ENCODE peak calls at places on chromosomes 2 and 18, in nine cellular contexts. M is PC-3, F is cardiac muscle cell, D is left ventricle myocardium inferior, L is bronchial epithelial cell, O is GM23338, Z is brain microvascular endothelial cell, W is tibial nerve, K is H7. E is an unnamed sample. For H3K36me3, the result is how much of the 10 kb centered on the place peaks cover.

GRCh38 chr2:238007924-238008323 is 41.1 kb downstream of the UBE2F start:
- DNase-seq in D (no peak), O (no peak), L (no peak), M (no peak), F (no peak), W (no peak), Z (no peak), K (no peak), E (no peak)

GRCh38 chr18:4074647-4075046 is 380.5 kb downstream of the DLGAP1 start:
- DNase-seq in Z (no peak), O (no peak), K (no peak), W (no peak), F (no peak), D (no peak), L (peak), M (no peak), E (no peak)

GRCh38 chr2:1437101-1437500 is 23.8 kb downstream of the TPO start:
- DNase-seq in D (no peak), O (no peak), L (no peak), F (no peak), W (no peak), Z (no peak), K (no peak), M (no peak), E (no peak)

GRCh38 chr2:10917927-10918326 is 6.2 kb downstream of the KCNF1 start:
- DNase-seq in W (no peak), K (no peak), Z (no peak), D (no peak), L (no peak), F (no peak), O (no peak), M (no peak), E (peak)

GRCh38 chr2:69330781-69331180 is 56.2 kb downstream of the GFPT1 start:
- DNase-seq in F (no peak), M (no peak), D (no peak), O (no peak), L (no peak), K (no peak), W (no peak), Z (no peak), E (no peak)

GRCh38 chr18:76459687-76460350 is 35.2 kb downstream of the ZNF516 start:
- DNase-seq in F (peak), K (no peak), O (no peak), Z (peak), L (peak), W (no peak), D (no peak), M (peak), E (peak)

GRCh38 chr2:160952462-160952861 is 207.8 kb upstream of the TANK start:
- DNase-seq in L (no peak), D (peak), K (no peak), F (peak), O (no peak), Z (no peak), W (no peak), M (no peak), E (peak)

GRCh38 chr2:236342951-236343350 is 78.7 kb upstream of the ASB18 start:
- DNase-seq in W (no peak), L (no peak), F (no peak), Z (no peak), D (no peak), K (no peak), O (no peak), M (no peak), E (no peak)

GRCh38 chr18:331231-331771 is 63.5 kb upstream of the THOC1 start:
- DNase-seq in K (no peak), F (peak), O (no peak), L (no peak), W (no peak), Z (peak), D (no peak), M (no peak), E (no peak)

GRCh38 chr2:85889648-85890281 is 975 bp upstream of the ST3GAL5 start:
- DNase-seq in F (no peak), K (no peak), O (no peak), M (no peak), D (no peak), W (no peak), L (peak), Z (no peak), E (no peak)

DNA sequence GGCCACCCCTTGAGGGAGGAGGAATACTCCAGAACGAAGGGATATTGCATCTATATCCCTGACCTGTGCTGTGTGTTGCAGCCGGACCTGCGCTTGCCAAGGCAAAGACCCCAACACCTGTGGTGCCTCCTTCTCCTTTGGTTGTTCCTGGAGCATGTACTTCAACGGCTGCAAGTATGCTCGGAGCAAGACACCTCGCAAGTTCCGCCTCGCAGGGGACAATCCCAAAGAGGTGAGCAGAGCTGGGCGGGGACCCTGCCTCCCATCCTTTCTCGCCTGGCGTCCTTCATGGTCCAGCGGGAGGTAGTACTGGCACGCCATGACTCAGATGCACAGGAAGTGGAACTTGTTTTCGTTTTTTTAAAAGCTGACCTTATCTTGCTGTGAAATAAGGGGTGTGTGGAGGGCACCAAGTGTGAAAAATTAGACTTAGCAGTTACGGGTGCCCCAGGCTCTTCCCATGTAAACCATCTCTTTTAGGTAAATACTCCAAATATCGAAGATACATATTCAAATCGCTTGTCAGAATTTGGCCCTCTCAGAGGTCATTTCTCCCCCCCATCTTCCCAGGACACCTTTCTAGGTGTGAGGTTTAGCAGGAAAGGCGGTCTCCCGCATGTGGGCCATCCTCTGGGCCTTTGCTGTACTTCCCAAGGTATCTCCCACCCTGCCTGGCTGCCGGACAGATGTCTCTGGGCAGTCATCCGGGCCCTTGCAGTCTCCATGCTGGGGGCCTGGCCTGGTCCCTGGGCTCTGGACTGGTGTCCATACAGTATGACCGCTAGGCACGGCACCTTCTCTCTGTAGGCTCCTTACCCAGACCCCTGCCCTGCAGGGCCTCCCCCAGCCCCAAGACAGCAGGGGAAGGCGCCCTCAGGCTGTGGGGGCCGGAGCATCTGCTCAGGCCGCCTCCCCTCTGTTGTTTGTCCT is 57.6 kb downstream of the BOLA3 start:
- DNase-seq in O (no peak), L (no peak), F (no peak), M (no peak), Z (no peak), K (no peak), D (no peak), W (no peak), E (no peak)
- H3K36me3 ChIP-seq in O (under half), L (under half), F (under half), M (under half), Z (under half), K (under half), D (half or more), W (under half), E (under half)

GRCh38 chr18:77763530-77763929 is 513.9 kb downstream of the GALR1 start:
- DNase-seq in L (no peak), O (no peak), M (no peak), D (no peak), W (no peak), Z (no peak), F (no peak), K (no peak), E (no peak)

GRCh38 chr18:77766421-77766820 is 516.8 kb downstream of the GALR1 start:
- DNase-seq in Z (no peak), K (no peak), W (no peak), L (no peak), D (no peak), M (no peak), O (no peak), F (no peak), E (no peak)

GRCh38 chr18:77762632-77763031 is 513.0 kb downstream of the GALR1 start:
- DNase-seq in W (no peak), Z (no peak), M (no peak), F (no peak), O (no peak), L (no peak), D (no peak), K (no peak), E (no peak)

GRCh38 chr18:77765468-77765867 is 515.8 kb downstream of the GALR1 start:
- DNase-seq in K (peak), F (peak), L (peak), M (peak), W (no peak), D (no peak), Z (peak), O (peak), E (no peak)

GRCh38 chr18:77761332-77761731 is 511.7 kb downstream of the GALR1 start:
- DNase-seq in K (no peak), M (no peak), O (no peak), D (no peak), L (no peak), F (no peak), W (no peak), Z (no peak), E (no peak)
- H3K36me3 ChIP-seq in K (under half), M (under half), O (under half), D (under half), L (under half), F (under half), W (under half), Z (under half), E (under half)

GRCh38 chr18:48815581-48816324 is 135.0 kb downstream of the SMAD7 start:
- DNase-seq in M (peak), Z (peak), W (peak), K (no peak), D (no peak), O (no peak), L (no peak), F (no peak), E (peak)

GRCh38 chr18:48816554-48816953 is 134.2 kb downstream of the SMAD7 start:
- DNase-seq in D (no peak), L (no peak), Z (no peak), K (no peak), O (no peak), W (no peak), M (no peak), F (no peak), E (peak)

GRCh38 chr18:48818329-48819254 is 132.2 kb downstream of the SMAD7 start:
- DNase-seq in W (no peak), Z (no peak), M (no peak), F (no peak), D (peak), O (no peak), L (no peak), K (no peak), E (peak)

GRCh38 chr18:48815182-48815520 is 135.6 kb downstream of the SMAD7 start:
- DNase-seq in W (no peak), M (no peak), F (no peak), D (no peak), Z (no peak), L (no peak), O (no peak), K (no peak), E (no peak)

GRCh38 chr18:48817021-48817461 is 133.7 kb downstream of the SMAD7 start:
- DNase-seq in W (no peak), M (no peak), Z (no peak), O (no peak), L (no peak), F (no peak), D (no peak), K (peak), E (peak)
- H3K36me3 ChIP-seq in W (under half), M (under half), Z (under half), O (under half), L (under half), F (under half), D (under half), K (under half), E (under half)

DNA sequence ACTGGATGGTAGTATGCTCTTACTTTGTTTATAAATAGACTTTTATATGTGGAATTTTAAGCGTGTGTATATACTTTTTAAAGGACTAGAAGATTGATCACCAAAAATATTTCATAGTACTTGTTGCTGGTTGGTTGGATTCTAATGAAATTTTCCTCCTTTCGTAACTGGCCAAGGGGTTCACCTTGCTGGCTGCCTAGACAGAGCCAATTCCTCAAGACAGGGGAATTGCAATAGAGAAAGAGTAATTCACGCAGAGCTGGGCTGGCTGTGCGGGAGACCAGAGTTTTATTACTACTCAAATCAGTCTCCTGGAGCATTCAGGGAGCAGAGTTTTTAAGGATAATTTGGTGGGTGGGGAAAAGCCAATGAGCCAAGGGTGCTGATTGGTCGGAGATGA is 70.7 kb downstream of the SNORC start:
- DNase-seq in K (no peak), O (no peak), W (no peak), L (no peak), D (no peak), M (no peak), Z (no peak), F (no peak), E (no peak)
- H3K36me3 ChIP-seq in K (under half), O (under half), W (under half), L (under half), D (under half), M (under half), Z (under half), F (under half), E (under half)

DNA sequence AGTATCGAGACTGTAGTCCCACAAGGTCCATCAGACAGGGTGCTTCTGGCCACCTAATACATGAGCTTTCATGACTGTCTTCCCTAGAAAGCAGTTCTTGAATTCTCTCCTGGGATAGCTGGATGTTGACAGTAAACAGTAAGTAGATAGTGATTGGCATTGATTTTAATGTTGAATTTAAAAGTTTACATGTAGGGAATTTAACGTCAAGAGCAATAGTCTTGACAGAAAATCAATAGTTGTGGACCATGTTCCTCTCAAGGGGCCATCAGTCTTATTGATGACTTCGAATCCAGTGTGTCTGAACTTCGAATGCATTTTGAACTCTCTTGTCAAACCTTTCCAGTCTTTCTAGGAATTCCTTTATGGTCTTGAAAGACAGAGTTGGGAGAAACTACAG is 63.9 kb downstream of the ITGB1BP1 start:
- DNase-seq in L (no peak), Z (no peak), K (no peak), O (no peak), M (no peak), F (no peak), W (no peak), D (no peak), E (no peak)
- H3K36me3 ChIP-seq in L (under half), Z (under half), K (under half), O (under half), M (half or more), F (under half), W (under half), D (half or more), E (under half)